ENCODE peak calls at places on chromosomes 4 and X, in four cellular contexts. Z is midbrain; X is heart left ventricle; W is activated CD4-positive, CD25-positive, alpha-beta regulatory T cell. T is an unnamed sample.

GRCh38 chr4:7635435-7635834 is 200.7 kb upstream of the PSAPL1 start:
- DNase-seq in Z (no peak), X (no peak), W (no peak), T (no peak)

GRCh38 chrX:132968282-132968681 is 9.9 kb upstream of the HS6ST2 start:
- DNase-seq in Z (no peak), X (no peak), W (no peak), T (no peak)

GRCh38 chrX:86946569-86946968 is 571.0 kb upstream of the KLHL4 start:
- DNase-seq in Z (peak), X (no peak), W (no peak), T (no peak)

GRCh38 chr4:136713140-136713539 is 819.2 kb downstream of the PCDH18 start:
- DNase-seq in Z (peak), X (no peak), W (no peak), T (no peak)

GRCh38 chr4:154491341-154491679 is 289 bp downstream of the DCHS2 start:
- DNase-seq in Z (no peak), X (no peak), W (no peak), T (no peak)

GRCh38 chr4:1205641-1206298 is 33.4 kb upstream of the SPON2 start:
- DNase-seq in Z (no peak), X (peak), W (no peak), T (peak)

GRCh38 chr4:152294331-152294730 is 241.6 kb downstream of the FBXW7 start:
- DNase-seq in Z (no peak), X (no peak), W (no peak), T (no peak)

GRCh38 chr4:85579942-85580341 is 105.0 kb downstream of the ARHGAP24 start:
- DNase-seq in Z (no peak), X (no peak), W (no peak), T (no peak)

GRCh38 chr4:70734971-70735370 is 13.2 kb downstream of the RUFY3 start:
- DNase-seq in Z (no peak), X (no peak), W (no peak), T (no peak)

GRCh38 chrX:56800307-56800706 is 71.3 kb downstream of the NBDY start:
- DNase-seq in Z (no peak), X (no peak), W (no peak), T (no peak)

GRCh38 chr4:3707423-3708102 is 58.6 kb upstream of the ADRA2C start:
- DNase-seq in Z (no peak), X (no peak), W (no peak), T (no peak)

GRCh38 chrX:48937065-48937907 is 18.5 kb upstream of the PIM2 start:
- DNase-seq in Z (no peak), X (peak), W (peak), T (peak)